ENCODE peak calls at places on chromosome 20, in four cellular contexts. N, S, J and Q are unnamed samples.

GRCh38 chr20:25229486-25230176 is 18.3 kb upstream of the PYGB start:
- DNase-seq in N (no peak), S (no peak), J (no peak), Q (no peak)

GRCh38 chr20:19958923-19959322 is 58.2 kb upstream of the NAA20 start:
- DNase-seq in N (no peak), S (no peak), J (no peak), Q (no peak)

GRCh38 chr20:38453941-38454340 is 18.7 kb upstream of the RALGAPB start:
- DNase-seq in N (no peak), S (no peak), J (peak), Q (no peak)

GRCh38 chr20:60403105-60403741 is 445.0 kb downstream of the CDH26 start:
- DNase-seq in N (no peak), S (no peak), J (no peak), Q (no peak)

GRCh38 chr20:17904027-17904426 is 64.6 kb downstream of the SNX5 start:
- DNase-seq in N (no peak), S (no peak), J (no peak), Q (no peak)

GRCh38 chr20:5657190-5657872 is 92.9 kb upstream of the SHLD1 start:
- DNase-seq in N (peak), S (peak), J (no peak), Q (peak)

GRCh38 chr20:31721408-31722332 is 998 bp downstream of the BCL2L1 start:
- DNase-seq in N (no peak), S (peak), J (no peak), Q (no peak)

GRCh38 chr20:41818369-41818768 is 200.2 kb upstream of the CHD6 start:
- DNase-seq in N (no peak), S (no peak), J (no peak), Q (no peak)

GRCh38 chr20:60236613-60237012 is 278.4 kb downstream of the CDH26 start:
- DNase-seq in N (no peak), S (no peak), J (no peak), Q (no peak)

GRCh38 chr20:8787090-8787489 is 281.8 kb upstream of the PLCB4 start:
- DNase-seq in N (no peak), S (no peak), J (no peak), Q (no peak)

GRCh38 chr20:34798328-34798727 is 27.1 kb downstream of the NCOA6 start:
- DNase-seq in N (no peak), S (no peak), J (no peak), Q (no peak)

GRCh38 chr20:64156136-64156885 is 7.9 kb upstream of the MYT1 start:
- DNase-seq in N (no peak), S (no peak), J (no peak), Q (no peak)

GRCh38 chr20:676315-676937 is 824 bp upstream of the SCRT2 start:
- DNase-seq in N (no peak), S (no peak), J (no peak), Q (no peak)

GRCh38 chr20:36950432-36951197 is 893 bp downstream of the SAMHD1 start:
- DNase-seq in N (peak), S (peak), J (no peak), Q (no peak)

GRCh38 chr20:46257887-46258286 is 50.4 kb downstream of the CDH22 start:
- DNase-seq in N (no peak), S (no peak), J (no peak), Q (no peak)

GRCh38 chr20:59748555-59749292 is 144.4 kb downstream of the PHACTR3 start:
- DNase-seq in N (no peak), S (peak), J (no peak), Q (no peak)

GRCh38 chr20:37526238-37526838 is 1.3 kb downstream of the BLCAP start:
- DNase-seq in N (no peak), S (no peak), J (no peak), Q (no peak)

GRCh38 chr20:21396045-21396893 is 1.1 kb downstream of the NKX2-4 start:
- DNase-seq in N (no peak), S (no peak), J (no peak), Q (no peak)

GRCh38 chr20:40497781-40498691 is 191.0 kb downstream of the MAFB start:
- DNase-seq in N (no peak), S (no peak), J (no peak), Q (peak)

GRCh38 chr20:47319517-47320252 is 36.8 kb downstream of the ZMYND8 start:
- DNase-seq in N (no peak), S (peak), J (peak), Q (peak)

GRCh38 chr20:40965671-40966070 is 63.0 kb upstream of the TOP1 start:
- DNase-seq in N (no peak), S (no peak), J (no peak), Q (no peak)

GRCh38 chr20:7993238-7993637 is 26.3 kb downstream of the TMX4 start:
- DNase-seq in N (no peak), S (no peak), J (no peak), Q (no peak)

GRCh38 chr20:45968081-45968671 is 3.8 kb downstream of the ZNF335 start:
- DNase-seq in N (no peak), S (no peak), J (peak), Q (peak)

GRCh38 chr20:15179426-15180190 is 842.2 kb upstream of the FLRT3 start:
- DNase-seq in N (no peak), S (no peak), J (no peak), Q (no peak)

GRCh38 chr20:4006640-4007039 is 8.7 kb downstream of the RNF24 start:
- DNase-seq in N (no peak), S (peak), J (no peak), Q (no peak)

GRCh38 chr20:47711046-47711752 is 74.1 kb downstream of the SULF2 start:
- DNase-seq in N (no peak), S (no peak), J (no peak), Q (no peak)

GRCh38 chr20:48629960-48630315 is 197.9 kb downstream of the PREX1 start:
- DNase-seq in N (no peak), S (no peak), J (no peak), Q (no peak)

GRCh38 chr20:44432618-44433577 is 42.8 kb upstream of the TTPAL start:
- DNase-seq in N (no peak), S (no peak), J (no peak), Q (no peak)
- TF ChIP-seq POLR2A in N (no peak), S (no peak), J (no peak), Q (no peak)

DNA sequence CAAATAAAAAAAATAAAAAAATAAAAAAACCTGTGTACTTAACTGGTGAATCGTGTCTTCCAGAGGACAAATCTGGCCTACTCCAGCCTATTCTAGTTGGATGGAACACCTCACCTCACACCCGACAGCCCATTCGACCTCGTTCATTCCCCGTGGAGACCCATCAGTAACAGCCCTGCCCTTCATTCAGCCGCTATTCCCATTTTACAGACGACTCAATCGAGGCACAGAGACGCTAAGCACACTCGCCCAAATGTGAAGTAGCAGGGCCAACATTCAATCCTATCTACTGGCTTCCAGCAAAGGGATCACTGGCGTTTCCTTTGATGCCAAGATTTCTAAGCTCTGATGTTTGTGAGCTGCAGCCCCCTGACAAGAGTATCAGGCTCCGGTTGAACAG is 1.8 kb upstream of the NTSR1 start:
- DNase-seq in N (no peak), S (no peak), J (no peak), Q (no peak)
- TF ChIP-seq POLR2A in N (no peak), S (no peak), J (no peak), Q (no peak)

GRCh38 chr20:57388953-57389694 is 2.1 kb upstream of the RBM38 start:
- DNase-seq in N (no peak), S (peak), J (no peak), Q (peak)

GRCh38 chr20:57392130-57392445 is 892 bp downstream of the RBM38 start:
- DNase-seq in N (peak), S (no peak), J (no peak), Q (no peak)

GRCh38 chr20:57391439-57392129 is 388 bp downstream of the RBM38 start:
- DNase-seq in N (peak), S (no peak), J (no peak), Q (no peak)

GRCh38 chr20:57389695-57390603 is 1.2 kb upstream of the RBM38 start:
- DNase-seq in N (no peak), S (peak), J (no peak), Q (no peak)

GRCh38 chr20:57390604-57391438 is at the start of gene RBM38:
- DNase-seq in N (peak), S (peak), J (no peak), Q (no peak)
- TF ChIP-seq POLR2A in N (no peak), S (peak), J (no peak), Q (no peak)

DNA sequence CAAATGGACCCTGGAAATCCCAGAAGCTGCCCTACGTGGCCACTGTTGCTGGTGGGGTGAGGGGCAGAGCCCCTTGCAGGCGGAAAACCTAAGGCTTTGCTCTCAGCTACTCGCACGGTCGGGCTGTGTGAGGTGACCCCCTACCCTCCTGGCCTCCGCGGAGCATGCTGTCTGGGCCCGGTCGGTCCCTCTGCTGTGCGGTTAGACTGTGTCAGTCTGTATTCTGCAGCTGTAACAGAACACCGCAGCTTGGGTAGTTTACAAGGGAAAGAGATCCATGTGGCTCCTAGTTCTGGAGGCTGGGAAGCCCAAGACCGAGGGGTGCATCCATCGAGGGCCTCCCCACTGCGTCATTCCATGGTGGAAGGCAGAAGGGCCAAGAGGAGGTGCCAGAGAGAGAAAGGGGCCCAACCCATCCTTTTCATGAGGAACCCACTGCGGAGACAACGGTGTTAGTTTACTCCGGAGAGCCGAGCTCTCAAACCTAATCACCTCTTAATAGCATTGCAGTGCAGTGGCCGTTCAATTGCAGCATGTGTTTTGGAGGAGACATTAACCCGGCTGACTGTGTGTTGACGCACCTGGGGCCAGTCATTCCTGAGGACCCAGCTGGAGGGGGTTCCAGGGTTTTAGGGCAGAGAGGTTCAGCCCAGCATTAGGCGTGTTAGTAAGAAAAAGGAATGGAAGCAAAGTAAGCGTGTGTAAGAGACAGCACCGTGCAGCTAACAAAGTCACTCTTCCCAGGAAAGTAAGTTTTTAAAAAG is 18.3 kb downstream of the COL9A3 start:
- DNase-seq in N (no peak), S (no peak), J (no peak), Q (no peak)
- TF ChIP-seq POLR2A in N (no peak), S (no peak), J (no peak), Q (no peak)